ENCODE peak calls at places on chromosomes 16 and 17, in ten cellular contexts. One of them, this sample, is unnamed.
A peak's percentile ranks its signal among the peaks of the same experiment; 100 is the strongest.

GRCh38 chr17:77707546-77707945 is 251.0 kb upstream of the TNRC6C start:
- DNase-seq in vagina: peak; percentile 25
- DNase-seq in GM20000: no peak
- DNase-seq in ovary: no peak
- DNase-seq in A673: no peak
- DNase-seq in thoracic aorta: no peak
- DNase-seq in lung: no peak
- DNase-seq in AG04450: no peak
- DNase-seq in CD8-positive, alpha-beta T cell: no peak
- DNase-seq in K562: no peak
- DNase-seq in this sample: no peak

GRCh38 chr17:64355536-64356303 is 34.9 kb downstream of the PECAM1 start:
- DNase-seq in thoracic aorta: no peak
- DNase-seq in GM20000: no peak
- DNase-seq in vagina: peak; percentile 86
- DNase-seq in AG04450: no peak
- DNase-seq in CD8-positive, alpha-beta T cell: no peak
- DNase-seq in lung: no peak
- DNase-seq in K562: no peak
- DNase-seq in ovary: no peak
- DNase-seq in A673: no peak
- DNase-seq in this sample: no peak

GRCh38 chr17:40499551-40500189 is 1.8 kb downstream of the TNS4 start:
- DNase-seq in vagina: no peak
- DNase-seq in thoracic aorta: peak; percentile 33
- DNase-seq in GM20000: no peak
- DNase-seq in ovary: peak; percentile 90
- DNase-seq in AG04450: no peak
- DNase-seq in K562: no peak
- DNase-seq in A673: peak; percentile 11
- DNase-seq in lung: peak; percentile 84
- DNase-seq in CD8-positive, alpha-beta T cell: no peak
- DNase-seq in this sample: peak; percentile 74

GRCh38 chr17:21360048-21360447 is 16.1 kb upstream of the KCNJ12 start:
- DNase-seq in AG04450: no peak
- DNase-seq in vagina: no peak
- DNase-seq in ovary: no peak
- DNase-seq in K562: no peak
- DNase-seq in A673: no peak
- DNase-seq in GM20000: no peak
- DNase-seq in CD8-positive, alpha-beta T cell: no peak
- DNase-seq in thoracic aorta: no peak
- DNase-seq in lung: no peak
- DNase-seq in this sample: no peak

GRCh38 chr17:66655861-66656260 is 179.1 kb upstream of the CACNG5 start:
- DNase-seq in thoracic aorta: no peak
- DNase-seq in lung: no peak
- DNase-seq in CD8-positive, alpha-beta T cell: no peak
- DNase-seq in GM20000: no peak
- DNase-seq in AG04450: no peak
- DNase-seq in vagina: no peak
- DNase-seq in ovary: no peak
- DNase-seq in A673: peak; percentile 94
- DNase-seq in K562: peak; percentile 45
- DNase-seq in this sample: no peak

GRCh38 chr16:84467256-84467655 is 37.2 kb downstream of the MEAK7 start:
- DNase-seq in A673: no peak
- DNase-seq in K562: no peak
- DNase-seq in AG04450: no peak
- DNase-seq in CD8-positive, alpha-beta T cell: no peak
- DNase-seq in vagina: no peak
- DNase-seq in thoracic aorta: no peak
- DNase-seq in ovary: peak; percentile 7
- DNase-seq in GM20000: no peak
- DNase-seq in lung: no peak
- DNase-seq in this sample: no peak

GRCh38 chr17:62732125-62732524 is 76.0 kb downstream of the MARCHF10 start:
- DNase-seq in CD8-positive, alpha-beta T cell: no peak
- DNase-seq in K562: no peak
- DNase-seq in GM20000: no peak
- DNase-seq in thoracic aorta: no peak
- DNase-seq in vagina: no peak
- DNase-seq in lung: no peak
- DNase-seq in ovary: no peak
- DNase-seq in A673: no peak
- DNase-seq in AG04450: no peak
- DNase-seq in this sample: no peak

GRCh38 chr17:39867084-39867890 is 715 bp upstream of the ZPBP2 start:
- DNase-seq in GM20000: peak; percentile 82
- DNase-seq in thoracic aorta: no peak
- DNase-seq in vagina: no peak
- DNase-seq in CD8-positive, alpha-beta T cell: no peak
- DNase-seq in ovary: no peak
- DNase-seq in lung: no peak
- DNase-seq in AG04450: no peak
- DNase-seq in K562: no peak
- DNase-seq in A673: no peak
- DNase-seq in this sample: no peak

DNA sequence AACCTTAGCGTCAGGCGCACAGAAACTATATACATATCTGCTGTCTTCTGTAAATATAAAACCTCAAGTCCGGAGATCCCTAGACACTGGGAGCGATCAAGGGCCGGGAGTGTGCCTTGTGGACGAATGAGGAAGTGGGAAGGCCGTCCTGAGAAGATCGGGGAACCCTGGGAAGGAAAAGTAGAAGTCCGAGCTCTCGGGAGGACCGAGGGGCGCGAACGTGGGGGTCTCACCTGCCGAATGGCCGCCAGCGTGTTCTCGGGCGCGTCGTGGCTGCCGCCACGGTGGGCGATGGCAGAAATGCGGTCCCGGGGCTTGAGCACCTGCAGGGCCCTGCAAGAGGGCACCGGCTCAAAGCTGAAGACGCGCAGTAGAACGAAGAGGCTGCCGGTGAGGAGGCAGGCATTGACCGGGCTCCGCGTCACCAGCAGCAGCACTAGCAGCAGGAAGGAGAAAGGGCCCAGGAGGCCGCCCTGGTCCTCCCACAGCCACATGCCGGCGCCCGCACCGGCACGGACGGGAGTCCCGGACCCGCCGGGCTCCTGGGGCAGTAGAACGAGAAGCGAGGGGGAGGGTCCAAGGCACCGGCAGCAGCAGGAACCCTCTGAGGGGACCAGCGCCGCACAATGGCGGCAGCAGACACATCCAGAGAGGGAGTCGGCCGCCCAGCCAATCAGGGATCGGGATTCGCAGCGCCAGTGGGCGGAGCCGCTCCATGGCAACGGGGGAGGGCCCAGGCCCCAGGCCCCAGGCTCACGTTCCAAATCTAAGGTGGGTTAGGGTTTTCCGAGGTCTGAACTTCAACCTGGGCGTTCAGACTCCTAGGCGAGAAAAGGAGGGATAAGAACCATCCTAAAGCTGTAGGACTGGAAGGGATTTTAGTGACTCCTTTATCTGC is at the start of gene GDE1:
- DNase-seq in ovary: peak; percentile 97
- DNase-seq in GM20000: peak; percentile 93
- DNase-seq in K562: peak; percentile 94
- DNase-seq in vagina: peak; percentile 96
- DNase-seq in AG04450: peak; percentile 62
- DNase-seq in lung: peak; percentile 94
- DNase-seq in CD8-positive, alpha-beta T cell: peak; percentile 96
- DNase-seq in thoracic aorta: peak; percentile 85
- DNase-seq in A673: peak; percentile 95
- DNase-seq in this sample: peak; percentile 93
- TF ChIP-seq CTCF in ovary: no peak
- TF ChIP-seq CTCF in GM20000: peak; percentile 52
- TF ChIP-seq CTCF in K562: peak; percentile 56
- TF ChIP-seq CTCF in vagina: no peak
- TF ChIP-seq CTCF in AG04450: peak; percentile 49
- TF ChIP-seq CTCF in lung: peak; percentile 32
- TF ChIP-seq CTCF in CD8-positive, alpha-beta T cell: peak; percentile 22
- TF ChIP-seq CTCF in thoracic aorta: peak; percentile 22
- TF ChIP-seq CTCF in A673: peak; percentile 55
- TF ChIP-seq CTCF in this sample: no peak

DNA sequence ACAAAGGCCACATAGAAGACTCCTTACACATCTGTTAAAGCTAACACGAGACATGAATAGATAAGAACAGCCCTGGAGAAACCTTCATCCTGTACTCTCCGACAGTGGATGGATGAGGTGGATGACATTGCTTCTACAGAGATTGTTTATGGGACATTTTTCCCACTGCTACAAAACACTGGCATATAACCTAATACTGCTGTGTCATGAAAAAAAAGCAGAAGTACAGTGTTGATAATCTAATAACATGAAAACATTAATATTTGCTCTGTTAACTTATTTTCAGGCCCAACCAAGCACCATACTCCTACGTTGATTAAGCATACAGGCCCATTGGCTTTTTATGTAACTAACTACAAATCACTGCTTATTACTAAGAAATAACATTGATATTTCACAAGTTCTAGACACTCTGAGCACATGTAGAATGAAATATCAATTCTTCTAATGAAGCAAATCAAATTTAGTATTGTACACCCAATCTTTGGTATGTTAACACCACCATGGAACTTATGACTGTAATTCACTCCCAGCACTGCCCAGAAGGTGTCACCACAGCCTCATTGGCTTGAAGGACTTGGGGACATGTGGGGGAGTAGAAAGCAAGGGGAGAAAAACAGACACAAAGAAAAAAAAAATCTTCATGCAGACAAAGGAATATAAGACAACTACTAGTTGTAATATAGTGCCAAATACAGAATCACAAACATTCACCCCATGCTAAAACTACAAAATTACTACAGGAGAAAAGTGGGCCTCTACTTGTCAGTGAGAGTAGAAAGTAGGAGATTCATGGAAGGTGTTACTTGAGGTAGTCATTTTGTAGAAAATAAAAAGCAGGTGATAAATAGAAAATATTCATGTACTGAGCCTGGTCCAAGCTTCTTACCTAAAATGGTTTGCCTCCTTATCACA is 330.0 kb upstream of the PMFBP1 start:
- DNase-seq in A673: peak; percentile 79
- DNase-seq in lung: peak; percentile 37
- DNase-seq in ovary: peak; percentile 55
- DNase-seq in GM20000: peak; percentile 76
- DNase-seq in K562: peak; percentile 73
- DNase-seq in vagina: no peak
- DNase-seq in AG04450: peak; percentile 45
- DNase-seq in thoracic aorta: peak; percentile 7
- DNase-seq in CD8-positive, alpha-beta T cell: peak; percentile 26
- DNase-seq in this sample: peak; percentile 68
- TF ChIP-seq CTCF in A673: peak; percentile 89
- TF ChIP-seq CTCF in lung: peak; percentile 43
- TF ChIP-seq CTCF in ovary: no peak
- TF ChIP-seq CTCF in GM20000: peak; percentile 81
- TF ChIP-seq CTCF in K562: peak; percentile 77
- TF ChIP-seq CTCF in vagina: peak; percentile 47
- TF ChIP-seq CTCF in AG04450: peak; percentile 98
- TF ChIP-seq CTCF in thoracic aorta: peak; percentile 61
- TF ChIP-seq CTCF in CD8-positive, alpha-beta T cell: peak; percentile 43
- TF ChIP-seq CTCF in this sample: no peak

DNA sequence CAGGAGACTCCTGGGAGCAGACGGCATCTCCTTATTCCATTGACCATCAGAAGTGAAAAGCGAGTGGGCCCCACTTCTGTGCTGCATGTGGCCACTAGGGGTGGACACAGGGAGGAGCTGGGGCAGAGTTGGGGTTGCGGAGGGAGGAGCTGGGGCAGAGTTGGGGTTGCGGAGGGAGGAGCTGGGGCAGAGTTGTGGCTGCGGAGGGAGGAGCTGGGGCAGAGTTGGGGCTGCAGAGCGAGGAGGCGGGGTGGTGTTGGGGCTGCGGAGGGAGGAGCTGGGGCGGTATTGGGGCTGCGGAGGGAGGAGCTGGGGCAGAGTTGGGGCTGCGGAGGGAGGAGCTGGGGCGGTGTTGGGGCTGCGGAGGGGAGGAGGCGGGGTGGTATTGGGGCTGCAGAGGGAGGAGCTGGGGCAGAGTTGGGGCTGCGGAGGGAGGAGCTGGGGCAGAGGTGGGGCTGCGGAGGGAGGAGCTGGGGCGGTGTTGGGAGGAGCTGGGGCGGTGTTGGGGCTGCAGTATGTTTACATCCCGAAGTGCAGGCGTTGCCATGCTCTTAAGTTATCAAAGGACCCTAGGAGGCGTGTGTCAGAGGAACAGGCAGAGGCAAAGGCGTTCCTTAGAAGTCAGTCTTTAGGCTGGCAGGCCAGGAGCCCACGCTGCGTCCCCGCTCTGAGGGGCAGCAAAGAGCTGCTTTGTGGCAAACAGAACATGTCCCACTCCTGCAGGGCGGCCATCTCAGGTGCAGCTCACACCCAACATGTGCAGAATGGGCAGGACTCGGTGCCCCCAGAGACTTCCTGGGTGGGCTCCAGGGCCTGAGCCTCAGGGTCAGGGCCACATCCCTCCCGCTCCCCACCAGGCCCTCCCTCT is 76.0 kb downstream of the ZNF778 start:
- DNase-seq in A673: peak; percentile 24
- DNase-seq in CD8-positive, alpha-beta T cell: no peak
- DNase-seq in K562: peak; percentile 55
- DNase-seq in AG04450: no peak
- DNase-seq in GM20000: no peak
- DNase-seq in vagina: no peak
- DNase-seq in thoracic aorta: no peak
- DNase-seq in lung: peak; percentile 65
- DNase-seq in ovary: peak; percentile 70
- DNase-seq in this sample: no peak
- TF ChIP-seq CTCF in A673: no peak
- TF ChIP-seq CTCF in CD8-positive, alpha-beta T cell: no peak
- TF ChIP-seq CTCF in K562: peak; percentile 35
- TF ChIP-seq CTCF in AG04450: peak; percentile 17
- TF ChIP-seq CTCF in GM20000: no peak
- TF ChIP-seq CTCF in vagina: no peak
- TF ChIP-seq CTCF in thoracic aorta: no peak
- TF ChIP-seq CTCF in lung: no peak
- TF ChIP-seq CTCF in ovary: peak; percentile 23
- TF ChIP-seq CTCF in this sample: no peak

GRCh38 chr16:30659507-30660423 is 1.5 kb downstream of the FBRS start:
- DNase-seq in thoracic aorta: no peak
- DNase-seq in lung: no peak
- DNase-seq in K562: no peak
- DNase-seq in GM20000: peak; percentile 50
- DNase-seq in CD8-positive, alpha-beta T cell: peak; percentile 45
- DNase-seq in ovary: peak; percentile 69
- DNase-seq in vagina: no peak
- DNase-seq in A673: no peak
- DNase-seq in AG04450: no peak
- DNase-seq in this sample: no peak

GRCh38 chr16:30660424-30661251 is 2.4 kb downstream of the FBRS start:
- DNase-seq in GM20000: peak; percentile 88
- DNase-seq in CD8-positive, alpha-beta T cell: peak; percentile 79
- DNase-seq in vagina: no peak
- DNase-seq in AG04450: no peak
- DNase-seq in thoracic aorta: no peak
- DNase-seq in ovary: no peak
- DNase-seq in A673: no peak
- DNase-seq in lung: no peak
- DNase-seq in K562: no peak
- DNase-seq in this sample: no peak

GRCh38 chr16:30657866-30658730 is at the start of gene FBRS:
- DNase-seq in GM20000: peak; percentile 98
- DNase-seq in thoracic aorta: peak; percentile 100
- DNase-seq in A673: peak; percentile 100
- DNase-seq in AG04450: peak; percentile 100
- DNase-seq in vagina: peak; percentile 100
- DNase-seq in ovary: peak; percentile 100
- DNase-seq in lung: peak; percentile 100
- DNase-seq in K562: peak; percentile 100
- DNase-seq in CD8-positive, alpha-beta T cell: peak; percentile 100
- DNase-seq in this sample: peak; percentile 98

GRCh38 chr16:30656974-30657865 is 1.0 kb upstream of the FBRS start:
- DNase-seq in AG04450: no peak
- DNase-seq in K562: peak; percentile 57
- DNase-seq in vagina: no peak
- DNase-seq in GM20000: no peak
- DNase-seq in thoracic aorta: no peak
- DNase-seq in CD8-positive, alpha-beta T cell: no peak
- DNase-seq in ovary: peak; percentile 46
- DNase-seq in lung: no peak
- DNase-seq in A673: no peak
- DNase-seq in this sample: no peak

DNA sequence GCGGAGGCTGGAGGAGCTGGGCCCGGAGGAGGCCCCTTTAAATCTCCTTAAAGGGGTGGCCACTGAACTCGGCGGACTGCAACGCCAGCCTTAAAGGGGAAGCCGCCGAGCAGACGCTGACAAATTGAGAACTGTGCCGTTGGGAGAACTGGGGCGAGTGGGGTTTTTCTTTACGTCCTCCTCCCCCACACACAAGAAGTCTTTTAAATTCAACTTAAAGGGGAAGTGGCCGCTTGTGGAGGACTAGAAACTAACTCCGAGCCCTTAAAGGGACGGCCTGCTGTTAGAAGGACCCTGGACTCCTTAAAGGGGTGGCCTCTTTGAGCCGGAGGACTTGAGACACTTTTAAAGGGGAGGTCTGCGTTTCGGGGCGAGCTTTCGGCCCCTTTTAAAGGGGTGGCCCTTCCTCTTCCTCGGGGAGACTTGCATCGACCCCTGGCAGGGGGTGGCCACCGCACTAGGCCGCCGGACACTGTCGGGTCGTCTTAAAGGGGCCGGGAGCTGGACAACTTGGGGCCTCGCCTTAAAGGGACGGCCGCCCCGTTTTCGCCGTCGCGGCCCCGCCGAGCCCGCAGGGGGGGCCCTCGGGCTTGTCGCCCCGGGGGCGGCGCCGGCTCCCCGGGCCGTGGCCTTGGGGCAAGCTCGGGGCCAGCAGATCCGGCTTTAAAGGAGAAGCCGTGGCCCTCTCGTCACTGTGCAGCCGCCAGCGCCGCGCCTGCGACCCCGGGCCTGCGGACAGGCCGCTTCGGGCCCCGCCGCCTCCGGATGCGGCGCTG is 688 bp downstream of the FBRS start:
- DNase-seq in A673: peak; percentile 99
- DNase-seq in K562: no peak
- DNase-seq in GM20000: peak; percentile 90
- DNase-seq in ovary: peak; percentile 88
- DNase-seq in thoracic aorta: peak; percentile 85
- DNase-seq in CD8-positive, alpha-beta T cell: no peak
- DNase-seq in vagina: peak; percentile 98
- DNase-seq in AG04450: peak; percentile 96
- DNase-seq in lung: peak; percentile 84
- DNase-seq in this sample: peak; percentile 68
- TF ChIP-seq CTCF in A673: peak; percentile 27
- TF ChIP-seq CTCF in K562: peak; percentile 30
- TF ChIP-seq CTCF in GM20000: no peak
- TF ChIP-seq CTCF in ovary: no peak
- TF ChIP-seq CTCF in thoracic aorta: no peak
- TF ChIP-seq CTCF in CD8-positive, alpha-beta T cell: peak; percentile 18
- TF ChIP-seq CTCF in vagina: no peak
- TF ChIP-seq CTCF in AG04450: no peak
- TF ChIP-seq CTCF in lung: peak; percentile 30
- TF ChIP-seq CTCF in this sample: no peak

This sample was measured in endothelial cell.